ENCODE peak calls at places on chromosomes 5 and 9, in five cellular contexts. R, E, O, A and D are unnamed samples.

GRCh38 chr5:44885903-44886302 is 77.2 kb downstream of the MRPS30 start:
- DNase-seq in O (peak; percentile 44), R (no peak), A (no peak), E (no peak), D (no peak)

GRCh38 chr9:17906204-17906840 is 327.5 kb downstream of the SH3GL2 start:
- DNase-seq in R (no peak), A (no peak), O (no peak), E (no peak), D (peak; percentile 43)

GRCh38 chr5:77743181-77743580 is 33.0 kb downstream of the TBCA start:
- DNase-seq in A (no peak), O (no peak), E (peak; percentile 23), R (peak; percentile 46), D (no peak)

GRCh38 chr5:95600557-95600956 is 19.3 kb upstream of the GPR150 start:
- DNase-seq in A (no peak), O (no peak), E (no peak), R (peak; percentile 82), D (no peak)

GRCh38 chr9:105416840-105417239 is 31.0 kb upstream of the FSD1L start:
- DNase-seq in A (no peak), E (no peak), O (no peak), R (no peak), D (no peak)

GRCh38 chr5:157431544-157432200 is 28.3 kb upstream of the NIPAL4 start:
- DNase-seq in R (peak; percentile 69), O (peak; percentile 35), A (no peak), E (peak; percentile 39), D (no peak)

GRCh38 chr5:73591102-73591695 is 25.7 kb downstream of the UTP15 start:
- DNase-seq in A (no peak), E (peak; percentile 77), O (peak; percentile 28), R (peak; percentile 90), D (peak; percentile 27)

GRCh38 chr5:138663009-138663408 is 87.8 kb upstream of the HSPA9 start:
- DNase-seq in A (peak; percentile 40), O (no peak), E (no peak), R (no peak), D (no peak)

GRCh38 chr5:41793156-41793770 is 77.0 kb downstream of the OXCT1 start:
- DNase-seq in O (no peak), R (peak; percentile 93), A (no peak), E (no peak), D (no peak)

GRCh38 chr5:115558388-115558956 is 13.9 kb upstream of the FEM1C start:
- DNase-seq in A (no peak), R (peak; percentile 37), E (no peak), O (no peak), D (peak; percentile 36)

GRCh38 chr5:56262269-56262668 is 29.1 kb upstream of the ANKRD55 start:
- DNase-seq in A (no peak), R (no peak), O (no peak), E (no peak), D (no peak)

GRCh38 chr5:157106668-157107461 is 2.0 kb downstream of the HAVCR2 start:
- DNase-seq in E (peak; percentile 66), A (peak; percentile 70), R (peak; percentile 3), O (peak; percentile 15), D (no peak)

GRCh38 chr9:126397056-126397455 is 70.4 kb downstream of the MVB12B start:
- DNase-seq in E (no peak), R (no peak), A (no peak), O (peak; percentile 54), D (no peak)

GRCh38 chr5:5221731-5222130 is 81.6 kb downstream of the ADAMTS16 start:
- DNase-seq in O (no peak), R (peak; percentile 13), A (no peak), E (no peak), D (no peak)

GRCh38 chr5:132310141-132310834 is 16.1 kb downstream of the SLC22A4 start:
- DNase-seq in R (no peak), A (no peak), O (no peak), E (no peak), D (no peak)

GRCh38 chr9:96661711-96662110 is 6.6 kb upstream of the PRXL2C start:
- DNase-seq in R (peak; percentile 73), E (no peak), O (no peak), A (no peak), D (no peak)

GRCh38 chr9:97556036-97556720 is 54.7 kb downstream of the TMOD1 start:
- DNase-seq in R (no peak), E (no peak), A (no peak), O (no peak), D (no peak)

GRCh38 chr9:108468364-108468763 is 387.4 kb downstream of the ACTL7B start:
- DNase-seq in E (peak; percentile 66), A (no peak), O (no peak), R (peak; percentile 23), D (no peak)

GRCh38 chr9:83062011-83062652 is 810 bp downstream of the RASEF start:
- DNase-seq in R (peak; percentile 18), E (no peak), A (peak; percentile 62), O (no peak), D (no peak)

DNA sequence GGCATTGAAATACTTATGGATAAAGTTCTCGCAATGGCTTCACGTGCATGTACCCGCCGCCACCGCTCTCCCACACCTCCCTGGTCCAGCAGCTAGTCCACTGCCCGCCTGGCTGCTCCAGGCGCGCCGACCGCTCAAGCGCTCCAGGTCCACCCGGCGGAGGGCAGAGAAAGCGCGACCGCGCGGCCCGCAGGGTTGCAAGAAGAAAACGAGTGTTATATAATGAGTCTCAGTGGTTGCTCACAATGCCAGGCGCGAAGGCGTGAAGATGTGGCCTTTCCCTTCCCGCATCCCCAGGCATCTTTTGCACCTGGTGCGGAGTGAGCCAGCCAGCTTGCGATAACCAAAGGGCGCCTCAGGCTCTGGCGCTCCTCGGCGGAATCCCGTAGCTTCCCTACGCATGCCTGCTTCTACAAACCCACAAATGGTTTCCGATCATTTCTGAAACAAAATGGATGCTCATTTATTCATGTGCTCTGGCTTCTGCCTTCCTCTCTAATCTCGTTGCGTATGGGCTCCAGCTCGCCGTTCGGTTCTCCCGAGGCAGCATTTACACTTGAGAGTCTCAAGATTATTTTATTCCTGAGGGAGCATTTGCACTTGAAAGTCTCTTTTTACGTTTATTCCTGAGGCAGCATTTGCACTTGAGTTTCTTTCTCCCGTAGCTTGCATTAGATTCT is 25.7 kb downstream of the CDKN2A start:
- DNase-seq in O (no peak), R (no peak), E (no peak), A (no peak), D (no peak)
- H3K27me3 ChIP-seq in O (peaks cover 11% of the 10 kb centered on the region), R (peaks cover 49% of the 10 kb centered on the region), E (peaks cover 88% of the 10 kb centered on the region), A (peaks cover 99% of the 10 kb centered on the region), D (no peaks in the 10 kb centered on the region)

GRCh38 chr9:111993319-111993718 is 96.7 kb downstream of the UGCG start:
- DNase-seq in E (no peak), O (no peak), R (no peak), A (no peak), D (no peak)

GRCh38 chr9:111992523-111992922 is 95.9 kb downstream of the UGCG start:
- DNase-seq in O (peak; percentile 77), A (no peak), E (no peak), R (peak; percentile 82), D (no peak)

GRCh38 chr9:111991179-111991578 is 94.6 kb downstream of the UGCG start:
- DNase-seq in A (no peak), O (no peak), R (no peak), E (no peak), D (no peak)

GRCh38 chr9:111997831-111998230 is 101.2 kb downstream of the UGCG start:
- DNase-seq in R (no peak), O (no peak), E (no peak), A (no peak), D (no peak)

GRCh38 chr9:111994831-111995458 is 98.3 kb downstream of the UGCG start:
- DNase-seq in R (no peak), E (no peak), O (peak; percentile 81), A (no peak), D (no peak)
- TF ChIP-seq POLR2A in R (no peak), E (no peak), O (no peak), A (no peak), D (no peak)

GRCh38 chr9:123996731-123997421 is 14.7 kb upstream of the LHX2 start:
- DNase-seq in E (no peak), R (no peak), O (no peak), A (no peak), D (no peak)
- H3K27me3 ChIP-seq in E (peaks cover 67% of the 10 kb centered on the region), R (peaks cover 73% of the 10 kb centered on the region), O (no peaks in the 10 kb centered on the region), A (peaks cover 80% of the 10 kb centered on the region), D (peaks cover 12% of the 10 kb centered on the region)

GRCh38 chr9:21336467-21336866 is 1.3 kb upstream of the KLHL9 start:
- DNase-seq in R (no peak), O (no peak), A (no peak), E (no peak), D (no peak)

GRCh38 chr9:21331676-21332402 is 3.4 kb downstream of the KLHL9 start:
- DNase-seq in O (no peak), R (peak; percentile 34), A (no peak), E (no peak), D (no peak)

GRCh38 chr9:21340735-21341134 is 5.5 kb upstream of the KLHL9 start:
- DNase-seq in E (no peak), O (no peak), R (no peak), A (no peak), D (no peak)

GRCh38 chr9:21334603-21334968 is 618 bp downstream of the KLHL9 start:
- DNase-seq in A (no peak), E (peak; percentile 14), R (peak; percentile 13), O (no peak), D (no peak)

DNA sequence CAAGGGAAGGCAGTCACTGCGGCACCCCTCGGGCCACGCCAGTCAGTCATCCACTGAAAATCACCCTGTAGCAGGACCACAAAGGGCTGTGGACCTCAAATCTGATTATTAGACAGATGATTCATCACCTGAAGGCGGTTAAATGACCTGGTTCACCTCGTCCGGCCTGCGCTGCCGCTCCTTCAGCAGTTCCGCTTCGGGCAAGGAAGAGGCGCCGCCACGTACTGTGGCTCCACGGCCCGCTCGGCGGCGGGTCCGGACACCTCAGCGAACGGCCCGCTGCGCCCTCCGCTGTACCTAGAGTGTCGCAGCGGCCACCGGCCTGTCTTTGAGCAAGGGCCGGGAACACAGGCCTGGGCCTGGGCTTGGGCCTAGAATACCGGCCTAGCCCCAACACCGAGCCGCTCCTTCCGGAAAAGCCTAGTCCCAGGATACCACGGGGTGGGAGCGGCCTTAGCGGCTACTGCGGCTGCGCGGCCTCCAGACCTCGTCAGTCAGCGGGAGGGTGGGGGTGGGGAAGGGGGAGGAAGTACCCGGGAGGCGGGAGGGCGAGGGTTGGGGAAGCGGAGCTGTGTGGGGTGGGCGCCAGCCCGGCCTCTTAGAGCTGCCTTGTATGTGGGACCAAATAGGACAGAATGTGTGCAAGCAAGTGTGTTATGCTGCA is at the start of gene KLHL9:
- DNase-seq in E (peak; percentile 94), O (peak; percentile 73), R (peak; percentile 88), A (peak; percentile 95), D (peak; percentile 93)
- TF ChIP-seq POLR2A in E (peak; percentile 72), O (peak; percentile 91), R (peak; percentile 79), A (peak; percentile 47), D (peak; percentile 65)

DNA sequence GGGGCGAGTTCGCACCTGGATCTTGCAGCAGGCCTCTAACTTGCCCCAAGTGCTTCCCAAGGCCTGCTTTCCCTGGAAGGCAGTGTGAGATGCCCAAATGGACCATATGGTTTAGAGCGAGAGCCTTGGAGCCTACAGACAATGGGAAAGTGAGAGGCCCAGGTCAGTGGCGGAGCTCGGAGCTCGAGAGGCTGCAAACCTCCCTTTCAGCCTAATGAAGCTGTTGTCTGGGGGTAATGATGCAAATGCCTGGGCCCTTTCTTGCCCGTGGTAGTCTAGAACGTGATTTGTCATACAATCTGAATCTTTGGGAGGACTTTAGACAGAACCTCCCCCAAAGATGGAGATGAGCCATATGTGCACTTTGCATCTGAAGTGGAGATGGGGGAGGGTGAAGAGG is 10.2 kb upstream of the NEUROG1 start:
- DNase-seq in O (no peak), R (no peak), A (no peak), E (no peak), D (no peak)
- H3K27me3 ChIP-seq in O (peaks cover 6% of the 10 kb centered on the region), R (peaks cover 95% of the 10 kb centered on the region), A (peaks cover 65% of the 10 kb centered on the region), E (peaks cover 45% of the 10 kb centered on the region), D (no peaks in the 10 kb centered on the region)

GRCh38 chr5:10735569-10736255 is 25.3 kb downstream of the DAP start:
- DNase-seq in O (no peak), E (no peak), A (no peak), R (no peak), D (no peak)
- TF ChIP-seq POLR2A in O (peak; percentile 22), E (no peak), A (no peak), R (no peak), D (no peak)